ENCODE peak calls at places on chromosome 19, in five cellular contexts. E, W, R, P and B are unnamed samples.

GRCh38 chr19:44800461-44800860 is 8.4 kb upstream of the BCAM start:
- DNase-seq in W (peak), R (peak), P (peak), E (peak), B (peak)

GRCh38 chr19:3785938-3786824 is at the start of gene MATK:
- DNase-seq in W (no peak), P (no peak), E (no peak), R (no peak), B (no peak)

GRCh38 chr19:16509141-16510061 is 13.2 kb downstream of the C19orf44 start:
- DNase-seq in W (peak), E (no peak), R (no peak), P (no peak), B (no peak)

GRCh38 chr19:16920816-16921529 is 32.2 kb downstream of the F2RL3 start:
- DNase-seq in P (no peak), E (peak), R (no peak), W (no peak), B (no peak)

GRCh38 chr19:16470911-16471811 is 609 bp downstream of the EPS15L1 start:
- DNase-seq in W (peak), R (no peak), E (no peak), P (no peak), B (no peak)

GRCh38 chr19:49999371-50000010 is 25.7 kb downstream of the VRK3 start:
- DNase-seq in R (no peak), E (no peak), P (no peak), W (no peak), B (no peak)

GRCh38 chr19:32131037-32131436 is 214.4 kb upstream of the ZNF507 start:
- DNase-seq in R (no peak), E (no peak), W (no peak), P (no peak), B (no peak)

GRCh38 chr19:43594081-43594697 is 1.7 kb downstream of the IRGQ start:
- DNase-seq in P (no peak), W (no peak), R (no peak), E (no peak), B (no peak)

GRCh38 chr19:46886546-46887239 is 25.9 kb downstream of the ARHGAP35 start:
- DNase-seq in W (no peak), E (no peak), R (no peak), P (no peak), B (no peak)

GRCh38 chr19:55623130-55623868 is 1.1 kb downstream of the ZNF784 start:
- DNase-seq in R (no peak), E (no peak), P (no peak), W (no peak), B (no peak)

GRCh38 chr19:44498988-44499387 is 1.3 kb downstream of the ZNF180 start:
- DNase-seq in E (no peak), P (no peak), R (no peak), W (no peak), B (no peak)

GRCh38 chr19:49362048-49362925 is at the start of gene TEAD2:
- DNase-seq in W (no peak), R (peak), P (peak), E (peak), B (no peak)

GRCh38 chr19:56868446-56868845 is 27.9 kb upstream of the PEG3 start:
- DNase-seq in P (no peak), R (no peak), E (no peak), W (no peak), B (no peak)

GRCh38 chr19:22619371-22619770 is 14.8 kb upstream of the ZNF492 start:
- DNase-seq in W (peak), R (no peak), E (no peak), P (peak), B (no peak)

GRCh38 chr19:40370997-40371801 is 18.8 kb downstream of the HIPK4 start:
- DNase-seq in E (no peak), W (no peak), R (no peak), P (no peak), B (no peak)

GRCh38 chr19:3252650-3253049 is 28.2 kb downstream of the CELF5 start:
- DNase-seq in W (no peak), P (no peak), R (no peak), E (no peak), B (no peak)

GRCh38 chr19:12838893-12839656 is 760 bp downstream of the MAST1 start:
- DNase-seq in W (no peak), E (no peak), R (no peak), P (no peak), B (no peak)

GRCh38 chr19:39430675-39431593 is 4.8 kb downstream of the RPS16 start:
- DNase-seq in P (no peak), W (no peak), R (peak), E (peak), B (peak)

GRCh38 chr19:54739587-54740497 is 1.5 kb downstream of the KIR2DL3 start:
- DNase-seq in P (no peak), W (no peak), R (no peak), E (no peak), B (no peak)

GRCh38 chr19:44796701-44797115 is 12.2 kb upstream of the BCAM start:
- DNase-seq in P (no peak), W (no peak), R (peak), E (no peak), B (no peak)

GRCh38 chr19:20078696-20079095 is 896 bp downstream of the ZNF90 start:
- DNase-seq in W (no peak), P (no peak), E (peak), R (no peak), B (no peak)

GRCh38 chr19:58265100-58265499 is 13.7 kb upstream of the ZNF8 start:
- DNase-seq in E (no peak), R (no peak), W (no peak), P (no peak), B (no peak)

GRCh38 chr19:54937926-54938325 is 9.4 kb downstream of the NLRP7 start:
- DNase-seq in R (no peak), P (no peak), W (no peak), E (no peak), B (no peak)

GRCh38 chr19:41478171-41478570 is 35.2 kb downstream of the ERICH4 start:
- DNase-seq in E (no peak), W (no peak), P (no peak), R (no peak), B (no peak)

GRCh38 chr19:42348211-42348610 is 22.8 kb downstream of the MEGF8 start:
- DNase-seq in E (no peak), P (no peak), R (no peak), W (no peak), B (no peak)

GRCh38 chr19:6196361-6196760 is 60.9 kb downstream of the ACSBG2 start:
- DNase-seq in P (no peak), W (no peak), E (no peak), R (no peak), B (no peak)

GRCh38 chr19:28701491-28701890 is 511.5 kb downstream of the UQCRFS1 start:
- DNase-seq in W (no peak), R (no peak), P (no peak), E (no peak), B (no peak)

GRCh38 chr19:33161201-33161600 is 29.3 kb downstream of the WDR88 start:
- DNase-seq in P (no peak), W (no peak), E (no peak), R (no peak), B (no peak)

DNA sequence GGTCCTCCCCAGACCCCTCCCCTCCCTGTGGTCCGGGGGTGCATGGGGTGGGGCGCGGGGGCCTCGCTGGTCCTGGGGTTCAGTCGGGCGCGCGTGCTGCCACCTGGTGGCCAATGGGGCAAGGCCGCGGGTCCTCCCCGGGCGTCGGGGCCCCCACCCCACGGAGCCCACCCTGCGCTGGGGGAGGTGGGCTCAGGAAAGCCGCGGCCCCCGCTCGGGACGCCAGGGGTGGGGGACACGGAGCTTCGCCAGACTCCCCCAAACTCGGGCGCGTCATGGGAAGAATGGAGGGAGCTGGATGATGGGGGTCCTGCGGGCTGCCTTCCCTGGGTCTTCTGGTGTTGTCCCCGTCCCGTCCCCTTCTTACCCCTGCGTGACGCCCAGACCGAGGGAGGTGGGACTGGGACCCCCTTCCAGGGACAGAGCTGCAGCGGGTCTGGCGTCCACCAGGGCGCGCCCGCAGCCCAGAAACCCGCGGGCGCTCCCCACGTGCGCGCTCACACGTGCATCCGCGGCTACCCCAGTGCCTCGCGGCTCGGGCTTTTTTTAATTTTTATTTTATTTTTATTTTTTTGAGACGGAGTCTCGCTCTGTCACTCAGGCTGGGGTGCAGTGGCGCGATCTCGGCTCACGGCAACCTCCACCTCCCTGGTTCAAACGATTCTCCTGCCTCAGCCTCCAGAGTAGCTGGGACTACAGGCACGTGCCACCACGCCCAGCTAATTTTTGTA is 19.8 kb upstream of the TCF3 start:
- DNase-seq in P (no peak), W (no peak), R (no peak), E (no peak), B (no peak)
- H3K4me3 ChIP-seq in P (no peak), W (no peak), R (peak), E (no peak), B (no peak)

DNA sequence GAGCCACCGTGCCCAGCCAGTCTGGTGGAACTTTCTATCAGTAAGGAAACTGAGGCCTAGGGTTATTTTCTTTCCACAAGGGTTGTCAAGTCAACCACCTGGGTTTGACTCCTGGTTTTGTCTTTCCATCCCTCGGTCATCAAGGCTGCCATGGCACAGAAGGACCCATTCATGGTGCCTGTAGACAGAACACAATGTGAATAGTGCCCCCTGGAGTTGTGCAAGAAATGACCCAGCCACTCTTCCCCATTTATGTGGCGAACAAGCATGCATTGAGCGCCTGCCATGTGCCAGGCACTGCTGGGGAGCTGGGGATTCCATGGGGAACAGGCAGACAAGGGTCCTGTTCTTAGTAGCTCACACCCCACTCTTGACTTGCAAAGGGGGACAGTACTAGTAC is 4.1 kb downstream of the SMARCA4 start:
- DNase-seq in R (no peak), E (no peak), W (no peak), P (no peak), B (no peak)
- TF ChIP-seq CTCF in R (peak), E (peak), W (no peak), P (no peak), B (no peak)

DNA sequence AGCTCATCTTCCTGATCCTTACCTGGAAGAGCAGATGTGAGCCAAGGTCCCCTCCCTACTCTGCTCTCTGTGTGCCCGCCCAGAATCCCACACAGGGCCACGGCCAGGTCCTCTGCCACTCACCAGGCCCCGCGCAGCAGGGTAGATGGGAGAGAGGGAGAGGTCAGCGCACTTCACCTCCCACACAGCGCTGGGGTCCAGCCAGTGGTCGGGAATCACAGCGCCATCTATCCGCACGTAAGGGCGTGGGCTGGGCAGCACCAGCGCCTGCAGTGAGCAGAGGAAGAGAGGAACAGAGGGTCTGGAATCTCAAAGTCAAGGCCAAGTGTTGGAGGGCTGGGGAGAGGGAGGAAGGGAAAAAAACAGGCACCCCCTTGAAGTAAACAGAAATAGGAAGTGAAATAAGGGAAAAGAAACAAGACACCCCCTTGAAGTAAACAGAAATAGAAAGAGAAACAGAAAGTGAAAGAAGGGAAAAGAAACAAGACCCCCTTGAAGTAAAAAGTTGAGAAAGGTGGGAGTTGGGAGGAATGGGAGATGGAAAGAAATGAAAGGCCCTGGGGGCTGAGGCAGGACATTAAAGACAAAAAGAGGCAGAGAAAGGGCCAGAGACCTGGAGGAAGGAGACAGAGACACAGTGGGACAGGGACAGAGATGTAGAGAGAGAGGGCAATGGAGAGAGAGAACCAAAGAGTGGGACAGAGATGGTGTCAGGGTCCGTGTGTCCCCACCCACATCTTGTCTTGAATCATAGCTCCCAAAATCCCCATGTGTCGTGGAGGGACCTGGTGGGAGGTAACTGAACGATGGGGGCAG is 7.1 kb upstream of the PLA2G4C start:
- DNase-seq in E (no peak), R (no peak), W (no peak), P (no peak), B (no peak)
- H3K27ac ChIP-seq in E (no peak), R (no peak), W (no peak), P (no peak), B (no peak)

DNA sequence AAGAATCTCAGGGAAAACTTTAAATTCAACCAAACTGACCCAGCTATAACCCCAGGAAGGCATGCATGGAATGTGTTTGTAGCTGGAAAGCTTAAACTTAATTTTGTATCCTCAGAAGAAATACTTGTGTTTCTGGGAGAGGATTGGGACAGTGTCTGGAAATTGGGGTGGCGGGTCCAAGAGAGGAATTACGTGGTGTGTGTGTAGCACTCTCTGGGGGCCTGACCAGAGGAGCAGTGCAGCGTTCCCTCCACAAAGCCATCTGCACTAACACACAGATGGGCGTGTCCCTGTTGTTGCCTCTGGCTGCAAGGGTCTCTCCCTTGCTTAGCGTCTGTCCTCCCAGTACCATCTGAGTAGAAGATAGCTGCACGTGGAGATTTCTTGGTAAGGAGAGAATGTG is 6.4 kb downstream of the GARRE1 start:
- DNase-seq in W (no peak), P (no peak), R (no peak), E (peak), B (no peak)
- H3K4me3 ChIP-seq in W (no peak), P (no peak), R (no peak), E (peak), B (no peak)

DNA sequence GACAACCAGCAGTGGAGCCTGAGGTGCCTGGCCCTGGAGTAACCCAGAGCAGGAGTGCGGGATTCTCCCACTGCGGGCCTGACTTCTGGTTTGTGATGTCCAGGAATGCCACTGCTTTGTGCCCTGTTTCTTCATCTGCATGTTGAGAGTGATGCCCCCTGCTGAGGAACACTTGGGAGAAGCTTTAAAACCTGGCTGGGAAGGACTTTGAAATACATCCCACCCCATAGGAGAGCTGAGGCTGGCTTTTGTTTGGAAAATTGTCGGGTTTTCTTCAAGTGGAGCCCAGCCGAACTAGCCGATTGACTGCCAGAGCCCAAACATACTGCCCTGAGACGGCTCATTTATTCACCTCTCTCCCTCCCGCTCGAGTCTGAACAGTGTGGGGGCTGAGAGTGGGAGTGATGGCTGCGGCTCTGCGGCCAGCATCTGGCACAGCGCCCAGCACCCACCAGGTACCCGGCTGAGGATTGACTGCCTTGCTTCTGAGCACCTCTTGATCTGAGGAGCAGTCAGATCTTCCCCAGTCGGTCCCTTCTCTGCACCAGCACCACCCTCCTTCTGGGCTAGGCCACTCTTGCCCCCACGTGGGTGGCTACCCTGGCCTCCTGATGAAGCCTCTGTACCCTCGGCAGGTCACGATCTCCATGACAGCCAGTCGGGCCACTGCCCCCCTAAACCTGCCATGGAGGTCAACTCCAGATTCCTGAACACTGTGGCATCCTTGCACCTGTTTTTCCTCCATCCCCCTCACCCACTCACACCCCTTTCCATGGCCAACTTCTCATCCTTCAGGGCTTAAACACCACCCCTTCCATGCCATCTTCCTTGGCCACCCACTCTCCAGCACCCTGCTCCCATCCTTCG is 148.9 kb downstream of the SIPA1L3 start:
- DNase-seq in R (no peak), W (no peak), P (no peak), E (no peak), B (no peak)
- TF ChIP-seq CTCF in R (no peak), W (no peak), P (no peak), E (peak), B (no peak)

DNA sequence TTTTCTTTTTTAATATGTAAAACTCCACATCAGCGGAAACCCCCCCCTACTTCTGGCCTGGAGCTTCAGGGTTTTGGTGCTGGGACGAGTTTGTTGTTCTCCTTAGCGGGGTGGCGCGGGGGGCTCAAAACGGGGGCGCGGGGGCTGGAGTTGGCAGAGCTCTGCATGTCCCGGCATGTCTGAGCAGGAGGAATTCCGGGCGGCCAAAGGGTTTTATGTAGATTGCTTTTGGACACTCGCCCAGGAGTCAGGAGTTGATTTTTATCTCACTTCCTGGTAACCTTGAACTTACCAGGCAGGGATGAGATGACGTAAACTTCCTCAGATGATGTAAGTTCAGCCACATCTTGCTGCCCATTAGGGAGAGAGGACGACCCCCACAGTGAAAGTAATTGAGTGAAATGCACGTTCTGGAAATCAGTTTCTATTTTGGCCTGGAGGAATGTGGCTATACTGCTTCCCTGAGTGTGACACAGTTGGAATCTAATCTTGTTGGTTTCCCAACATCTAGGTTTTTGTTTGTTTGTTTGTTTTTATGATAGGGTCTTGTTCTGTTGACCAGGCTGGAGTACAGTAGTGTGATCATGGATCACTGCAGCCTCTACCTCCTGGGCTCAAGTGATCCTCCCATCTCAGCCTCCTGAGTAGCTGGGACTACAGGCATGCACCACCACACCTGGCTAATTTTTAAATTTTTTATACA is 21.0 kb upstream of the GDF15 start:
- DNase-seq in R (peak), P (no peak), W (no peak), E (peak), B (no peak)
- H3K27ac ChIP-seq in R (peak), P (peak), W (peak), E (peak), B (peak)

DNA sequence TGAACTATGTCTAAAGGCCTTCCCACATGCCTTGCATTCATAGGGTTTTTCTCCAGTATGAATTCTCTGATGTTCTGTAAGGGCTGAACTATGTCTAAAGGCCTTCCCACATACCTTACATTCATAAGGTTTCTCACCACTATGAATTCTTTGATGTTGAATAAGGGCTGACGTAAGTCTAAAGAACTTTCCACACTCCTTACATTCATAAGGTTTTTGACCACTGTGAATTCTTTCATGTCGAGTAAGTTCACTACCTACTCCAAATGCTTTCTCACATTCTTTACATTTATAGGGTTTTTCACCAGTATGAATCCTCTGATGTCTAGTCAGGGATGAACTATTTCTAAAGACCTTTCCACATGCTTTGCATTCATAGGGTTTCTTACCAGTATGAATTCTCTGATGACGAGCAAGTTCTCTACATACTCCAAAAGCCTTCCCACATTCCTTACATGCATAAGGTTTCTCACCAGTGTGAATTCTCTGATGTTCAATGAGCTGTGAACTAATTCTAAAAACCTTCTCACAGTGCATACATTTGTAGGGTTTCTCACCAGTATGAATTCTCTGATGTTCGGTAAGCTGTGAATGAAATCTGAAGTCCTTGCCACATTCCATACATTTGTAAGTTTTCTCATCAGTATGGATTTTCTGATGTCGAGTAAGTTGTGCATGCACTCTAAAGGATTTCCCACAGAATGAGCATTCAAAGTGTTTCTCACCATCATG is 19.1 kb upstream of the ZNF260 start:
- DNase-seq in P (no peak), E (no peak), R (no peak), W (no peak), B (no peak)
- H3K4me3 ChIP-seq in P (no peak), E (no peak), R (no peak), W (no peak), B (no peak)